ENCODE peak calls at places on chromosomes 11 and 22, in six cellular contexts. M, D, G, F, B and A are unnamed samples.

GRCh38 chr11:32374261-32374711 is 61.1 kb downstream of the WT1 start:
- DNase-seq in B (no peak), M (no peak), G (peak), D (peak), F (no peak), A (no peak)

GRCh38 chr11:126824035-126824607 is 176.4 kb downstream of the KIRREL3 start:
- DNase-seq in D (no peak), M (peak), G (peak), F (no peak), B (no peak), A (no peak)

GRCh38 chr11:86735462-86736302 is 63.3 kb upstream of the ME3 start:
- DNase-seq in B (no peak), D (no peak), F (no peak), G (no peak), M (no peak), A (no peak)

GRCh38 chr11:35485656-35486318 is 39.6 kb downstream of the PAMR1 start:
- DNase-seq in B (peak), M (peak), F (no peak), D (peak), G (peak), A (peak)

GRCh38 chr11:11400635-11401232 is 47.7 kb upstream of the CSNK2A3 start:
- DNase-seq in G (no peak), D (peak), M (no peak), B (no peak), F (no peak), A (no peak)

GRCh38 chr11:19963697-19964340 is 196.5 kb downstream of the DBX1 start:
- DNase-seq in F (no peak), G (no peak), B (no peak), M (peak), D (no peak), A (no peak)

GRCh38 chr22:29718949-29719893 is 582 bp upstream of the CABP7 start:
- DNase-seq in G (no peak), F (no peak), D (no peak), M (no peak), B (no peak), A (no peak)

GRCh38 chr22:43090130-43090789 is 1.1 kb upstream of the TTLL1 start:
- DNase-seq in F (peak), B (peak), M (peak), G (no peak), D (peak), A (peak)

GRCh38 chr11:115409116-115409663 is 95.0 kb downstream of the CADM1 start:
- DNase-seq in D (no peak), B (no peak), G (no peak), M (no peak), F (no peak), A (no peak)

GRCh38 chr11:61750631-61751273 is 1.7 kb upstream of the MYRF start:
- DNase-seq in G (no peak), M (no peak), D (no peak), F (no peak), B (no peak), A (no peak)

GRCh38 chr11:88348870-88349269 is 11.3 kb upstream of the CTSC start:
- DNase-seq in D (no peak), B (no peak), G (no peak), F (no peak), M (no peak), A (no peak)

GRCh38 chr22:40609216-40609615 is 27.3 kb downstream of the MRTFA start:
- DNase-seq in B (no peak), M (no peak), D (no peak), G (no peak), F (no peak), A (no peak)

GRCh38 chr11:68118753-68119448 is 2.3 kb downstream of the CHKA start:
- DNase-seq in D (peak), G (no peak), M (no peak), B (no peak), F (no peak), A (no peak)

GRCh38 chr11:104661481-104661880 is 236.8 kb downstream of the CASP12 start:
- DNase-seq in B (no peak), D (no peak), M (no peak), G (no peak), F (no peak), A (no peak)

GRCh38 chr11:65586676-65587075 is 8.9 kb downstream of the KCNK7 start:
- DNase-seq in M (no peak), B (no peak), D (no peak), G (no peak), F (no peak), A (no peak)

GRCh38 chr11:26245046-26245445 is 86.9 kb upstream of the ANO3 start:
- DNase-seq in F (no peak), G (no peak), M (no peak), D (no peak), B (no peak), A (no peak)

GRCh38 chr22:26567610-26568009 is 22.3 kb downstream of the TPST2 start:
- DNase-seq in D (no peak), M (no peak), G (no peak), B (no peak), F (no peak), A (no peak)

GRCh38 chr11:66985508-66986177 is 10.5 kb downstream of the C11orf86 start:
- DNase-seq in M (no peak), D (no peak), B (no peak), G (no peak), F (no peak), A (peak)

GRCh38 chr22:28171135-28171534 is 252.1 kb upstream of the PITPNB start:
- DNase-seq in D (no peak), F (no peak), G (no peak), M (no peak), B (no peak), A (no peak)

GRCh38 chr11:101497292-101497691 is 86.5 kb downstream of the TRPC6 start:
- DNase-seq in M (no peak), G (no peak), B (no peak), D (no peak), F (no peak), A (no peak)

GRCh38 chr11:2096001-2096918 is 42.9 kb downstream of the IGF2 start:
- DNase-seq in M (no peak), G (no peak), F (no peak), D (no peak), B (no peak), A (peak)

GRCh38 chr11:44128729-44129128 is 33.3 kb downstream of the EXT2 start:
- DNase-seq in G (no peak), D (no peak), M (no peak), B (no peak), F (no peak), A (no peak)

GRCh38 chr11:20541503-20541902 is 57.9 kb upstream of the SLC6A5 start:
- DNase-seq in G (no peak), M (no peak), B (no peak), F (no peak), D (no peak), A (no peak)

GRCh38 chr11:32071811-32072210 is 19.1 kb upstream of the RCN1 start:
- DNase-seq in D (no peak), M (no peak), B (no peak), F (no peak), G (no peak), A (no peak)

GRCh38 chr11:128210148-128210940 is 377.0 kb downstream of the ETS1 start:
- DNase-seq in G (no peak), M (peak), D (no peak), B (no peak), F (peak), A (no peak)

GRCh38 chr11:69711824-69712801 is 8.3 kb upstream of the FGF19 start:
- DNase-seq in F (no peak), M (no peak), B (no peak), D (no peak), G (no peak), A (no peak)

GRCh38 chr22:45051419-45051818 is 41.6 kb upstream of the PHF21B start:
- DNase-seq in G (no peak), B (no peak), F (no peak), M (no peak), D (no peak), A (no peak)

GRCh38 chr11:2355000-2355644 is 22.0 kb upstream of the CD81 start:
- DNase-seq in M (no peak), D (no peak), F (no peak), G (no peak), B (no peak), A (no peak)

GRCh38 chr22:26122920-26123468 is 46.3 kb upstream of the SEZ6L start:
- DNase-seq in D (no peak), B (no peak), F (no peak), M (no peak), G (no peak), A (no peak)

GRCh38 chr11:19352736-19353110 is 112.0 kb upstream of the E2F8 start:
- DNase-seq in G (no peak), D (no peak), M (no peak), F (no peak), B (no peak), A (no peak)